ENCODE peak calls at places on chromosome 20, in eight cellular contexts. S is stomach, F is astrocyte of the cerebellum, J is cardiac muscle cell, N is neural progenitor cell, I is left ventricle myocardium inferior, X is IMR-90, H is astrocyte of the spinal cord. A is an unnamed sample.

GRCh38 chr20:33552519-33552918 is 62.6 kb downstream of the CBFA2T2 start:
- DNase-seq in S (no peak), F (no peak), J (no peak), N (no peak), I (no peak), X (no peak), H (no peak), A (no peak)

GRCh38 chr20:62010551-62011402 is 54.9 kb downstream of the TAF4 start:
- DNase-seq in S (peak), F (peak), J (peak), N (peak), I (peak), X (peak), H (peak), A (peak)

GRCh38 chr20:51456511-51457280 is 85.8 kb downstream of the NFATC2 start:
- DNase-seq in S (peak), F (peak), J (peak), N (peak), I (peak), X (peak), H (peak), A (no peak)

GRCh38 chr20:23228912-23229311 is 121.7 kb upstream of the NXT1 start:
- DNase-seq in S (no peak), F (peak), J (peak), N (no peak), I (no peak), X (peak), H (peak), A (no peak)

GRCh38 chr20:46484954-46485353 is 28.4 kb downstream of the ZNF334 start:
- DNase-seq in S (no peak), F (no peak), J (no peak), N (no peak), I (no peak), X (no peak), H (no peak), A (no peak)

GRCh38 chr20:53875452-53875851 is 194.9 kb downstream of the BCAS1 start:
- DNase-seq in S (peak), F (no peak), J (no peak), N (no peak), I (peak), X (no peak), H (no peak), A (no peak)

GRCh38 chr20:4569092-4569491 is 152.6 kb upstream of the PRND start:
- DNase-seq in S (no peak), F (no peak), J (no peak), N (no peak), I (no peak), X (no peak), H (no peak), A (no peak)

GRCh38 chr20:47663354-47664067 is 121.8 kb downstream of the SULF2 start:
- DNase-seq in S (peak), F (peak), J (peak), N (peak), I (peak), X (peak), H (peak), A (peak)

GRCh38 chr20:54433653-54434052 is 41.7 kb upstream of the DOK5 start:
- DNase-seq in S (peak), F (no peak), J (no peak), N (no peak), I (no peak), X (no peak), H (no peak), A (no peak)

GRCh38 chr20:24823989-24824693 is 124.9 kb upstream of the CST7 start:
- DNase-seq in S (no peak), F (no peak), J (no peak), N (no peak), I (no peak), X (no peak), H (no peak), A (no peak)

GRCh38 chr20:53642196-53643030 is 48.8 kb upstream of the ZNF217 start:
- DNase-seq in S (peak), F (no peak), J (peak), N (peak), I (no peak), X (peak), H (peak), A (peak)

GRCh38 chr20:50380697-50381040 is 129.5 kb upstream of the PTPN1 start:
- DNase-seq in S (peak), F (no peak), J (peak), N (no peak), I (no peak), X (peak), H (peak), A (no peak)

GRCh38 chr20:57476073-57476526 is 48.8 kb downstream of the CTCFL start:
- DNase-seq in S (no peak), F (no peak), J (no peak), N (no peak), I (no peak), X (no peak), H (no peak), A (no peak)

GRCh38 chr20:3156811-3157619 is 2.6 kb downstream of the FASTKD5 start:
- DNase-seq in S (no peak), F (no peak), J (peak), N (no peak), I (no peak), X (peak), H (no peak), A (peak)

GRCh38 chr20:31517373-31517772 is 3.1 kb downstream of the HM13 start:
- DNase-seq in S (peak), F (peak), J (peak), N (peak), I (peak), X (peak), H (peak), A (no peak)

GRCh38 chr20:32823078-32823477 is 3.3 kb downstream of the MAPRE1 start:
- DNase-seq in S (no peak), F (peak), J (peak), N (peak), I (no peak), X (peak), H (peak), A (no peak)

GRCh38 chr20:59416916-59417315 is 116.5 kb downstream of the EDN3 start:
- DNase-seq in S (no peak), F (no peak), J (no peak), N (no peak), I (no peak), X (no peak), H (no peak), A (no peak)

GRCh38 chr20:56989516-56989915 is 276.9 kb downstream of the BMP7 start:
- DNase-seq in S (no peak), F (no peak), J (no peak), N (no peak), I (no peak), X (no peak), H (no peak), A (no peak)

GRCh38 chr20:2752631-2753455 is 47.6 kb downstream of the CPXM1 start:
- DNase-seq in S (no peak), F (no peak), J (peak), N (peak), I (no peak), X (peak), H (peak), A (peak)

DNA sequence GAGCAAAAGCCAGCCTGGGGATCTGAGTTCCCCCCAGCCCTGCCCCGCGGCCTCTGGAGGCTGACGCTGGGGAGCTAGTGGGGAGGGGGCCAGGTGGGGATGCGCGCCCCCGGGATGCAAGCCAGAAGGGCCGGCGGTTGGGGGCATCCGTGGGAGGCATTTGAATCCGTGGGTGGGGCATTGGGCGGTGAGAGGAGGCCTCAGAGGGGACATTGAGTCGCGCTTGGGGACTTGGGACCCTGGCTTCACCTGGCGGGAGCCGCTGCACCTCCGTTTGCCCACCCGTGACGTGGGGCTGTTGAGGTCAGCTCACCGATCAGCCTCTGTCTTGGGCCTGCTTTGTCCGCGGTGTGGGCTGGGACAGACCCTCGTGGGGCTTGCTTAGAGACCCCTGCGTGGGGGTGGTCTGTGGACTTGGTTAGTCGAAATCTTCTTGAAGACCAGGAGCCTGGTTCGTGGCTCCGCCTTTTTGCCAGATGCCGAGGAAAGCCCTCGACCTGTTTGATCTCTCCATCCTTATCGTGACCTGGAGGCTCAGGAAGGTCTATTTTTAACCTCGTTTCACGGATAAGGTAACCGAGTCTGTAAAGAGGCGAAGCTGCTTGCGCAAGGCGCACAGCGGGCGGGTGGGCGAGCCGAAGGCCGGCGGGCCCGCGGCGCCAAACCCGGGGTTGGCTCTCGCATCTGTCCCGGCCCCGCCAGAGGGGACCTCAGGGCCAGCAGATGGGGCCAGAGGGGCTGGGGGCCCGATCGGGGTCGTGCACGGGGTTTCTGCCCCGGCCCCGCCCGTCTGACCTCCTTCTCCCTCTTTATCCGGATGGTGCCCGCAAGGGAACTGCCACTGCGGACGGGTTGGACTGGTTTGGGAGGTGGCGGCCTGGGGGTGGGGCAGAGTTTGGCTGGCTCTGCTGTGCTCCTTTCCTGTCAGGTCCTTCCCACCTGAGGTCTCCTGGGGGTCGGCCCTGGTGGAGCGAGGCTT is 8.3 kb downstream of the FAM110A start:
- DNase-seq in S (peak), F (no peak), J (no peak), N (peak), I (no peak), X (no peak), H (no peak), A (no peak)
- TF ChIP-seq CTCF in S (no peak), F (no peak), J (no peak), N (peak), I (no peak), X (no peak), H (no peak), A (no peak)

DNA sequence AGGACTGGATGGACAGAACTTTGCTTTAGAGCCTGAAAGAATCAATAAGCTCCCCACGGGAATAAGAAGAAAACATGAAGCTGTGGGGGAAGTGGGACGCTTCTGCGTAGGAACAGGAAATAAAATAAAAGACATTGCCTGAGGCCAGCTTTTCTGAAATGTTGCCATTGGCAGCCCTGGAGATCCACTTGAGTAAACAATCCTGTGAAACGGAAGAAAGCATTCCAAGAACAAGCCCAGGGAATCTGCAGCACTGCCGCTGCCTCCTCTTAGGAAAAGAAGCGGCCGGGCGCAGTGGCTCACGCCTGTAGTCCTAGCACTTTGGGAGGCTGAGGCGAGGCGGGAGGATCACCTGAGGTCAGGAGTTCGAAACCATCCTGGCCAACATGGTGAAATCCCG is 182.3 kb upstream of the RALGAPA2 start:
- DNase-seq in S (no peak), F (no peak), J (no peak), N (no peak), I (peak), X (no peak), H (no peak), A (no peak)
- TF ChIP-seq CTCF in S (no peak), F (no peak), J (no peak), N (no peak), I (no peak), X (no peak), H (no peak), A (no peak)

GRCh38 chr20:10972219-10972860 is 298.5 kb upstream of the JAG1 start:
- DNase-seq in S (no peak), F (no peak), J (no peak), N (no peak), I (no peak), X (no peak), H (no peak), A (no peak)
- TF ChIP-seq CTCF in S (no peak), F (no peak), J (no peak), N (no peak), I (no peak), X (no peak), H (peak), A (no peak)

DNA sequence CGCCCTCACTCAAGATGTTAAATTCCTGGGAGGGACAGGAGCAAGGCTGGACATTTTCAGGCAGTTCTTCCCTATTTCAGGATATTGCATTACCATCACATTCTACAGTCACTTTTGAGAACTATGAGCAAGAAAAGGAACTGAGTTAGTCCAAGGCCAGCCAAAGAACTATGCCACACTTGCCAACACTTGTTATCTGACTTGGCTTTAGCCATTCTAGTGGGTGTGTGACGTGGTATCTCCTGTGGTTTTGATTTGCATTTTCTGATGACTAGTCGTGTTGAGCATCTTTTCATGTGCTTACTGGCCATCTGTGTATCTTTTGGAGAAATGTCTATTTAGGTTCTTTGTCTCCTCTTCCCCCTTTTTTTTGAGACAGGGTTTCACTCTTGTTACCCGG is 12.0 kb downstream of the XRN2 start:
- DNase-seq in S (no peak), F (peak), J (peak), N (no peak), I (no peak), X (peak), H (peak), A (no peak)
- TF ChIP-seq CTCF in S (no peak), F (no peak), J (no peak), N (no peak), I (no peak), X (no peak), H (no peak), A (no peak)

A was measured in GM10248.